ENCODE peak calls at places on chromosomes 6 and 20, in eight cellular contexts. F is BJ, D is fibroblast of mammary gland, O is SK-N-SH, J is BE2C, I is IMR-90, Y is prostate gland, H is sigmoid colon. B is an unnamed sample.

GRCh38 chr20:62999580-62999979 is 7.2 kb downstream of the BHLHE23 start:
- DNase-seq in F (no peak), D (no peak), O (no peak), J (no peak), I (no peak), Y (no peak), H (no peak), B (no peak)

GRCh38 chr6:87925373-87926060 is 122.1 kb upstream of the SPACA1 start:
- DNase-seq in F (no peak), D (no peak), O (no peak), J (no peak), I (no peak), Y (no peak), H (no peak), B (no peak)

GRCh38 chr6:157867155-157867559 is 44.1 kb downstream of the SNX9 start:
- DNase-seq in F (no peak), D (peak; percentile 61), O (no peak), J (no peak), I (peak; percentile 67), Y (no peak), H (no peak), B (no peak)

GRCh38 chr6:37130704-37131103 is 39.2 kb upstream of the PIM1 start:
- DNase-seq in F (no peak), D (peak; percentile 68), O (no peak), J (no peak), I (peak; percentile 56), Y (no peak), H (peak; percentile 88), B (no peak)

GRCh38 chr20:11218035-11218680 is 544.4 kb upstream of the JAG1 start:
- DNase-seq in F (no peak), D (no peak), O (no peak), J (no peak), I (no peak), Y (no peak), H (no peak), B (no peak)

GRCh38 chr6:128598561-128598960 is 78.2 kb upstream of the PTPRK start:
- DNase-seq in F (no peak), D (no peak), O (no peak), J (no peak), I (no peak), Y (no peak), H (no peak), B (no peak)

GRCh38 chr20:53870426-53871199 is 199.8 kb downstream of the BCAS1 start:
- DNase-seq in F (no peak), D (no peak), O (no peak), J (no peak), I (no peak), Y (no peak), H (no peak), B (no peak)

GRCh38 chr20:53706511-53707031 is 112.9 kb upstream of the ZNF217 start:
- DNase-seq in F (peak; percentile 41), D (no peak), O (no peak), J (no peak), I (peak; percentile 83), Y (no peak), H (no peak), B (no peak)

GRCh38 chr6:119147101-119148053 is 68.9 kb upstream of the FAM184A start:
- DNase-seq in F (peak; percentile 80), D (peak; percentile 100), O (no peak), J (peak; percentile 82), I (peak; percentile 98), Y (no peak), H (peak; percentile 74), B (peak; percentile 96)

GRCh38 chr6:7647504-7647903 is 57.5 kb downstream of the SNRNP48 start:
- DNase-seq in F (no peak), D (no peak), O (peak; percentile 11), J (no peak), I (no peak), Y (no peak), H (no peak), B (no peak)

GRCh38 chr6:7642784-7643183 is 52.8 kb downstream of the SNRNP48 start:
- DNase-seq in F (no peak), D (no peak), O (no peak), J (no peak), I (no peak), Y (no peak), H (no peak), B (no peak)

GRCh38 chr6:7644394-7644793 is 54.4 kb downstream of the SNRNP48 start:
- DNase-seq in F (no peak), D (no peak), O (no peak), J (no peak), I (no peak), Y (no peak), H (no peak), B (no peak)

GRCh38 chr6:7649037-7649810 is 59.2 kb downstream of the SNRNP48 start:
- DNase-seq in F (no peak), D (no peak), O (no peak), J (no peak), I (no peak), Y (no peak), H (no peak), B (no peak)

DNA sequence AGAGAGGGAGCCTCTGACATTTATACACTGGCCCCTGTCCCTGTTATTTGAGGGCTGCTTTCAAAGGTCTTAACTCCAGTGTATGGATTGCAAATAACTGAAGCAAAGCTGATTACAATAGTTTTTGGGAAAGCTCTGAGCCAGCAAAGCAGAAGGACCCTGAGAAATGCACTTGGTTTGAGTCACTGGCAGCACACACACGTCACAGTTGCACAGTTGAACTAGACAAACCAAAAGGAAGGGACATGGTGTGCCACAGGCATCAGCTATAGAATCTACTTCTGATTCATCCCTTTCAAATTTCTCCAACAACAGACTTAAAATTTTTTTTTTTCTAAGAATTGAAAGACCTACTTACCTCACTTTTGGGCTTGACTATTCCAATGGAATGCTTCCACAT is 56.4 kb downstream of the SNRNP48 start:
- DNase-seq in F (no peak), D (peak; percentile 90), O (no peak), J (no peak), I (peak; percentile 68), Y (no peak), H (no peak), B (no peak)
- TF ChIP-seq CTCF in F (no peak), D (no peak), O (no peak), J (no peak), I (no peak), Y (no peak), H (no peak), B (no peak)

GRCh38 chr6:16764188-16764950 is 3.1 kb upstream of the ATXN1 start:
- DNase-seq in F (no peak), D (peak; percentile 65), O (peak; percentile 34), J (no peak), I (peak; percentile 76), Y (no peak), H (no peak), B (no peak)

GRCh38 chr6:16760536-16761468 is at the start of gene ATXN1:
- DNase-seq in F (no peak), D (peak; percentile 65), O (peak; percentile 80), J (peak; percentile 54), I (peak; percentile 65), Y (peak; percentile 58), H (peak; percentile 85), B (no peak)

GRCh38 chr6:16761469-16762264 is 407 bp upstream of the ATXN1 start:
- DNase-seq in F (no peak), D (peak; percentile 84), O (peak; percentile 79), J (peak; percentile 87), I (peak; percentile 91), Y (peak; percentile 89), H (peak; percentile 95), B (no peak)

GRCh38 chr6:16762265-16762546 is 946 bp upstream of the ATXN1 start:
- DNase-seq in F (no peak), D (peak; percentile 27), O (no peak), J (no peak), I (no peak), Y (no peak), H (no peak), B (no peak)

GRCh38 chr6:16762547-16763477 is 1.6 kb upstream of the ATXN1 start:
- DNase-seq in F (peak; percentile 82), D (peak; percentile 97), O (peak; percentile 61), J (no peak), I (peak; percentile 97), Y (peak; percentile 65), H (peak; percentile 75), B (peak; percentile 69)
- H3K4me3 ChIP-seq in F (peak overlapping the region; percentile 88), D (peak overlapping the region; percentile 81), O (peak overlapping the region; percentile 72), J (peak overlapping the region; percentile 68), I (peak overlapping the region; percentile 91), Y (peak overlapping the region; percentile 90), H (peak overlapping the region; percentile 84), B (peak overlapping the region; percentile 72)

GRCh38 chr6:169960891-169961611 is 209.6 kb downstream of the ERMARD start:
- DNase-seq in F (no peak), D (no peak), O (peak; percentile 24), J (no peak), I (no peak), Y (no peak), H (peak; percentile 59), B (no peak)

GRCh38 chr6:169960531-169960890 is 209.1 kb downstream of the ERMARD start:
- DNase-seq in F (no peak), D (no peak), O (peak; percentile 33), J (no peak), I (no peak), Y (no peak), H (peak; percentile 57), B (no peak)

GRCh38 chr6:169962604-169963469 is 211.4 kb downstream of the ERMARD start:
- DNase-seq in F (no peak), D (no peak), O (peak; percentile 16), J (no peak), I (no peak), Y (no peak), H (peak; percentile 60), B (no peak)

GRCh38 chr6:169963581-169964297 is 212.3 kb downstream of the ERMARD start:
- DNase-seq in F (no peak), D (no peak), O (peak; percentile 6), J (no peak), I (no peak), Y (no peak), H (peak; percentile 51), B (no peak)

GRCh38 chr6:169961772-169962561 is 210.5 kb downstream of the ERMARD start:
- DNase-seq in F (no peak), D (no peak), O (peak; percentile 32), J (no peak), I (no peak), Y (no peak), H (peak; percentile 75), B (no peak)
- TF ChIP-seq CTCF in F (no peak), D (peak; percentile 27), O (no peak), J (no peak), I (no peak), Y (peak; percentile 34), H (peak; percentile 40), B (no peak)

DNA sequence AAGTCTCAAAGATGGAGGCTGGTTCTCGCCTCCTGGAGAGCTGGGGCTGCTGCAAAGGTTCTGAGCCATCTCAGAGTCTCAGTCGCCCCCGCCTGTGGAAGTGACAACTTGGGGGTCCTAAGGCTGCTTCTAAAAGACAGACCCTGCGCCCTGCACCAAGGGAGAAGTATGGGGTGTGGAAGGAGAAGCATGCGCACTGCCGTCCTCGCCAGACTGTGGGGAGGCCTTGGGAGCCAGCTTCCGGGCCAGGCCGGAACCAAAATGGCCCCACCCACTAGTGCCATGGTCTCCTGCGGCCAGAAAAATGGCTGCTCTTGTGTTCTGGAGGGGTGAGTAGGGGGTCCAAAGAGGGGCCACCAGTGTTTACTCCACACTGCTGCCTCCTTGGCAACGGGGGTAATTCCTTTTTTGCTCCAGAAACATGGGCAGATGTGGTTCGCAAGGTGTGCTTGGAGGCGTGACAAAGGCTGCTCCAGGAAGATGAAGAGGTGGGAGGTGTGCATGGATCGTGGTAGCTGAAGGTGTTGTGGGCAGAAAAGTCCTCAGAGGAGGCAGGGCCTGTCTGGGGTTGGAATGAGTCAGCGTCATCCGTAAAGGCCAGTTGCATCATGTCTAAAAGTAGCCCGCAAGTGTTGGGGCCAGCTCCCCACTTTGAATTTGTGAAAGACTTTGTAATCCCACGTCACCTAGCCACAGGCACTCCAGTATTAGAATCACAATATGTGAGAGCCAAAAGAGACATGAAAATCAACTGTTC is 329.8 kb upstream of the SOX4 start:
- DNase-seq in F (no peak), D (peak; percentile 49), O (no peak), J (no peak), I (no peak), Y (peak; percentile 9), H (no peak), B (no peak)
- H3K4me3 ChIP-seq in F (no peak overlapping the region), D (no peak overlapping the region), O (no peak overlapping the region), J (no peak overlapping the region), I (no peak overlapping the region), Y (no peak overlapping the region), H (no peak overlapping the region), B (no peak overlapping the region)

B was measured in HFF-Myc.